ENCODE peak calls at places on chromosome 11, in four cellular contexts. H is HCT116, U is upper lobe of left lung, Y is heart left ventricle. K is an unnamed sample. For H3K36me3 and H3K4me1, the result is how much of the 10 kb centered on the place peaks cover.

GRCh38 chr11:69524991-69525411 is 43.5 kb downstream of the LINC01488 start:
- DNase-seq in H (no peak), U (no peak), Y (no peak), K (no peak)

GRCh38 chr11:123194308-123195181 is 503 bp downstream of the CLMP start:
- DNase-seq in H (no peak), U (peak), Y (no peak), K (no peak)

GRCh38 chr11:64093233-64094039 is 57.7 kb downstream of the FLRT1 start:
- DNase-seq in H (no peak), U (no peak), Y (no peak), K (no peak)

GRCh38 chr11:78444726-78445125 is 27.1 kb upstream of the GAB2 start:
- DNase-seq in H (no peak), U (no peak), Y (no peak), K (no peak)

GRCh38 chr11:48182860-48183526 is 33.6 kb upstream of the OR4B1 start:
- DNase-seq in H (no peak), U (no peak), Y (peak), K (no peak)

GRCh38 chr11:93585758-93586157 is 42.6 kb upstream of the SMCO4 start:
- DNase-seq in H (no peak), U (no peak), Y (no peak), K (no peak)

GRCh38 chr11:64971421-64972233 is at the start of gene MAJIN:
- DNase-seq in H (no peak), U (peak), Y (peak), K (peak)

GRCh38 chr11:37449146-37449545 is 851.1 kb upstream of the RAG2 start:
- DNase-seq in H (no peak), U (no peak), Y (no peak), K (no peak)

GRCh38 chr11:58006940-58007339 is 16.7 kb upstream of the OR9Q1 start:
- DNase-seq in H (no peak), U (no peak), Y (no peak), K (no peak)

GRCh38 chr11:68040121-68040956 is 1.5 kb downstream of the TCIRG1 start:
- DNase-seq in H (no peak), U (peak), Y (peak), K (no peak)

DNA sequence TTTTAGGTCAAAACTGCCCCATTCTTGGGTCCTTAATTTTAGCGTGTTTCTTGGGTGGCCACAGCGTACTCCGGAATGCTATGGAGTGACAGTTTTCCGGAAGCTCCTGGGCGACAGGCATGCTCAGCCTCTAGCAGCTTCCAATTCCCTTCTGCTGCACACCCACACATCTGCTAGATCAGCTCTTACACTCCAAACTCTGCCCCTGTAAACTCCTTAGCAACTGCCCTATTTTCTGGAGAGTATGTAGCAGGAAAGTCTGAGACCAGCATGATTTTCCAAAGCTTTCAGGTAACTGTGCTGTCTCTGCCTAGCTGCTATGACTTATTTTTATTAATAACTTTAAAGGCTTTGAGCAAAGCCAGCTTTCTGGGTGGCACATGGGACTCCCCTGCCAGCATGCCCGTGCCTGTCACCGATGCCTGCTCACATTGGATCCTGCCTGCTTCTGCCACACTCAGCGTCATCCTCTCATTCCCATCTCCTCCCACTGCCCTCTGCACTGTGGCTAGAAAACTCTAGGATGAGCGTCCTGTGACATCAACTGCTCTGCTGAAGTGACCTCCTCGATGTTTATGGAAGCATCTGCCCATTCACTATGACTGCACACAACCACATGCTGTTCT is 17.3 kb downstream of the TOLLIP start:
- DNase-seq in H (no peak), U (no peak), Y (peak), K (no peak)
- H3K36me3 ChIP-seq in H (under half), U (under half), Y (under half), K (under half)

DNA sequence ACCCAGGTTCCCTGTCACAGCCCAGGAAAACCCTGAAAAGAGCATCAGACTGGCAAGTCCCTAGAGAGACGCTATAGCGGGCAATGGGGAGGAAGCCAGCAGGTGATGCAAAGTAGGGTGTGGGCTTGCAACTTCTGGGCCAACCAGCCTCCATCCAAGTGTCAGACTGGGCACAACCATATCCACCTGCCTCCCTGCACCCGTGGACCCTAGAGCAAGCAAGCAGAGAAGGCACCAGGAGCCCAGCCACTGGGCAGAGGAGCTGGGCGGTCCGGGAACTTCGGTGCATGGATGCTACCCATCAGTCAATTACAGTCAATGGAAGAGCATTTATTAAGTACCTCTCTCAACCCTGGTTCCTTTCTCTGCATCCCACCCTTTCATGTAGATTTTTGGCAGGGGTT is 2.8 kb downstream of the NECTIN1 start:
- DNase-seq in H (no peak), U (no peak), Y (no peak), K (no peak)
- H3K4me1 ChIP-seq in H (under half), U (under half), Y (under half), K (under half)

GRCh38 chr11:61847914-61848581 is 19.9 kb downstream of the FADS2 start:
- DNase-seq in H (no peak), U (no peak), Y (no peak), K (no peak)

GRCh38 chr11:61851900-61852295 is 23.8 kb downstream of the FADS2 start:
- DNase-seq in H (no peak), U (peak), Y (no peak), K (no peak)

GRCh38 chr11:61851128-61851899 is 23.2 kb downstream of the FADS2 start:
- DNase-seq in H (no peak), U (peak), Y (peak), K (no peak)

GRCh38 chr11:61848631-61849030 is 20.5 kb downstream of the FADS2 start:
- DNase-seq in H (no peak), U (no peak), Y (no peak), K (no peak)

GRCh38 chr11:61850687-61851086 is 22.6 kb downstream of the FADS2 start:
- DNase-seq in H (no peak), U (no peak), Y (no peak), K (no peak)
- H3K36me3 ChIP-seq in H (under half), U (under half), Y (under half), K (under half)

GRCh38 chr11:41031571-41032060 is 427.8 kb downstream of the LRRC4C start:
- DNase-seq in H (no peak), U (no peak), Y (no peak), K (no peak)
- H3K4me1 ChIP-seq in H (under half), U (under half), Y (under half), K (under half)

GRCh38 chr11:126322996-126323395 is 19.1 kb downstream of the DCPS start:
- DNase-seq in H (no peak), U (no peak), Y (no peak), K (no peak)
- H3K36me3 ChIP-seq in H (under half), U (under half), Y (under half), K (under half)

DNA sequence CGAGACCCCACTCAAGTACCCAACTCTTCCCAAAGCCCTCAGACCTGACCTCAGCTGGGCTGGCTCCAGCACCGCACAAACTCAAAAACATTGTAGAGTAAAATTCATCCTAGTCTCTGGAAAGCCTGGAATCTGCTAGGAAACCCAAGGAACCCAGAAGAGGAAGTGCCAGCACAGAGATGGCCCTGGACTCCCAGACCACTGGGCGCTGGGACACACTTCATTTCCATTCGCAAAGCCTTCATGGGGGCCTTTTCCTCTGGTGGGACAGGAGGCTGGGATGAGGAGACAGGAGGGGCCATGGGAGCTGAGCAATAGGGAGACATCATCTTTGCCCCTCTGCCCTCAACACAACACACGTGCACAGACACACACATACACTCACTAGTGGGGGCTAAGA is 30.8 kb downstream of the ARRB1 start:
- DNase-seq in H (no peak), U (no peak), Y (no peak), K (no peak)
- H3K4me1 ChIP-seq in H (under half), U (under half), Y (under half), K (under half)

K was measured in effector memory CD4-positive, alpha-beta T cell.